ENCODE peak calls at places on chromosomes 7 and 10, in four cellular contexts. One of them, this sample, is unnamed.
A peak's percentile ranks its signal among the peaks of the same experiment; 100 is the strongest.

GRCh38 chr7:19117870-19118608 is 603 bp upstream of the TWIST1 start:
- DNase-seq in A549: no peak
- DNase-seq in Panc1: no peak
- DNase-seq in HCT116: no peak
- DNase-seq in this sample: peak; percentile 61

GRCh38 chr10:124550305-124551034 is 88.8 kb downstream of the LHPP start:
- DNase-seq in A549: no peak
- DNase-seq in Panc1: no peak
- DNase-seq in HCT116: no peak
- DNase-seq in this sample: no peak

GRCh38 chr7:51300762-51301674 is 15.6 kb downstream of the COBL start:
- DNase-seq in A549: no peak
- DNase-seq in Panc1: no peak
- DNase-seq in HCT116: no peak
- DNase-seq in this sample: no peak

GRCh38 chr7:10412426-10413019 is 561.1 kb upstream of the PHF14 start:
- DNase-seq in A549: peak; percentile 41
- DNase-seq in Panc1: peak; percentile 15
- DNase-seq in HCT116: peak; percentile 16
- DNase-seq in this sample: peak; percentile 59

GRCh38 chr7:148664319-148664718 is 34.4 kb upstream of the CUL1 start:
- DNase-seq in A549: no peak
- DNase-seq in Panc1: no peak
- DNase-seq in HCT116: no peak
- DNase-seq in this sample: no peak

GRCh38 chr10:59079386-59080226 is 96.8 kb upstream of the PHYHIPL start:
- DNase-seq in A549: peak; percentile 42
- DNase-seq in Panc1: no peak
- DNase-seq in HCT116: peak; percentile 3
- DNase-seq in this sample: no peak

GRCh38 chr7:121061826-121062582 is 73.5 kb downstream of the CPED1 start:
- DNase-seq in A549: no peak
- DNase-seq in Panc1: no peak
- DNase-seq in HCT116: no peak
- DNase-seq in this sample: no peak

GRCh38 chr7:87139514-87139913 is 12.7 kb upstream of the DMTF1 start:
- DNase-seq in A549: no peak
- DNase-seq in Panc1: no peak
- DNase-seq in HCT116: no peak
- DNase-seq in this sample: no peak

GRCh38 chr10:34489973-34490372 is 325.1 kb downstream of the PARD3 start:
- DNase-seq in A549: peak; percentile 73
- DNase-seq in Panc1: no peak
- DNase-seq in HCT116: peak; percentile 29
- DNase-seq in this sample: no peak

GRCh38 chr10:42491001-42491592 is 147.3 kb downstream of the ZNF33B start:
- DNase-seq in A549: no peak
- DNase-seq in Panc1: no peak
- DNase-seq in HCT116: no peak
- DNase-seq in this sample: no peak

GRCh38 chr7:135845415-135846075 is 96.9 kb upstream of the FAM180A start:
- DNase-seq in A549: no peak
- DNase-seq in Panc1: no peak
- DNase-seq in HCT116: no peak
- DNase-seq in this sample: no peak

GRCh38 chr10:21749788-21750187 is 215.8 kb downstream of the MLLT10 start:
- DNase-seq in A549: no peak
- DNase-seq in Panc1: no peak
- DNase-seq in HCT116: no peak
- DNase-seq in this sample: no peak

GRCh38 chr7:68699090-68699711 is 899.1 kb upstream of the AUTS2 start:
- DNase-seq in A549: peak; percentile 91
- DNase-seq in Panc1: no peak
- DNase-seq in HCT116: no peak
- DNase-seq in this sample: no peak

GRCh38 chr10:63206997-63207952 is 74.1 kb downstream of the NRBF2 start:
- DNase-seq in A549: no peak
- DNase-seq in Panc1: no peak
- DNase-seq in HCT116: no peak
- DNase-seq in this sample: no peak

GRCh38 chr10:61554925-61555324 is 101.7 kb upstream of the TMEM26 start:
- DNase-seq in A549: no peak
- DNase-seq in Panc1: no peak
- DNase-seq in HCT116: no peak
- DNase-seq in this sample: no peak

GRCh38 chr7:90312745-90313144 is 8.4 kb downstream of the FAM237B start:
- DNase-seq in A549: no peak
- DNase-seq in Panc1: no peak
- DNase-seq in HCT116: no peak
- DNase-seq in this sample: peak; percentile 20

GRCh38 chr10:12388671-12389070 is 39.3 kb downstream of the CAMK1D start:
- DNase-seq in A549: no peak
- DNase-seq in Panc1: no peak
- DNase-seq in HCT116: no peak
- DNase-seq in this sample: no peak

GRCh38 chr7:150629347-150629746 is 2.8 kb downstream of the GIMAP6 start:
- DNase-seq in A549: no peak
- DNase-seq in Panc1: no peak
- DNase-seq in HCT116: no peak
- DNase-seq in this sample: no peak

GRCh38 chr7:46494441-46494840 is 573.4 kb upstream of the IGFBP3 start:
- DNase-seq in A549: no peak
- DNase-seq in Panc1: no peak
- DNase-seq in HCT116: no peak
- DNase-seq in this sample: no peak

GRCh38 chr7:155381852-155382801 is 75.8 kb upstream of the EN2 start:
- DNase-seq in A549: no peak
- DNase-seq in Panc1: no peak
- DNase-seq in HCT116: no peak
- DNase-seq in this sample: peak; percentile 53

GRCh38 chr7:128022631-128023532 is 8.4 kb downstream of the LRRC4 start:
- DNase-seq in A549: peak; percentile 16
- DNase-seq in Panc1: no peak
- DNase-seq in HCT116: no peak
- DNase-seq in this sample: no peak

GRCh38 chr7:542935-543789 is 23.5 kb upstream of the PDGFA start:
- DNase-seq in A549: peak; percentile 81
- DNase-seq in Panc1: peak; percentile 64
- DNase-seq in HCT116: no peak
- DNase-seq in this sample: no peak
- TF ChIP-seq REST in A549: no peak
- TF ChIP-seq REST in Panc1: no peak
- TF ChIP-seq REST in HCT116: no peak
- TF ChIP-seq REST in this sample: no peak

GRCh38 chr7:48667434-48667833 is 256.9 kb upstream of the CDC14C start:
- DNase-seq in A549: no peak
- DNase-seq in Panc1: no peak
- DNase-seq in HCT116: no peak
- DNase-seq in this sample: no peak

GRCh38 chr7:48671656-48672055 is 252.7 kb upstream of the CDC14C start:
- DNase-seq in A549: no peak
- DNase-seq in Panc1: no peak
- DNase-seq in HCT116: no peak
- DNase-seq in this sample: no peak
- H3K27ac ChIP-seq in A549: no peak overlapping the region
- H3K27ac ChIP-seq in Panc1: no peak overlapping the region
- H3K27ac ChIP-seq in HCT116: no peak overlapping the region
- H3K27ac ChIP-seq in this sample: no peak overlapping the region

DNA sequence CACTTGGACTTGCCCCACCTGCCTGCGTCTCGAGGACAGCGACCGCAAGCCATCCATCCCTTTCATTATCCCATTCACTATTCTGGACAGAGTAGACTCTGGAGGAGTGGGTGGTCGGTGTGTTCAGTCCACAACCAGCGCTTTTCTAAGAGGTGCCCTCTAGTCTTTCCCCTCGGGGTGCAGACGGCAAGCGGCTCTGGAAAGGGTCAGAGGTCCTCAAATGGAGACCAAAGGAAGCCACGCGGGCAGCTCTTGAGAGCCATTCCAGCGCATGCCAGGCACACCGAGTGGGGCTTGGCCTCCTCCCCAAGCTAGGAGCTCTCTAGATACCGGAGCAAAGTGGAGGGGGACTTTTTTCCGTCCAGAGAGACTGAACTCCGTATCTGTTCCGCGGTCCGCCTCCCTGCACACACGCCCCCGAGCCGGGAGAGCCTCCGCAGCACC is 697 bp downstream of the GSDME start:
- DNase-seq in A549: no peak
- DNase-seq in Panc1: no peak
- DNase-seq in HCT116: no peak
- DNase-seq in this sample: no peak
- TF ChIP-seq REST in A549: no peak
- TF ChIP-seq REST in Panc1: no peak
- TF ChIP-seq REST in HCT116: no peak
- TF ChIP-seq REST in this sample: no peak

GRCh38 chr7:44079221-44080021 is 2.9 kb downstream of the POLM start:
- DNase-seq in A549: no peak
- DNase-seq in Panc1: no peak
- DNase-seq in HCT116: no peak
- DNase-seq in this sample: no peak
- H3K27ac ChIP-seq in A549: no peak overlapping the region
- H3K27ac ChIP-seq in Panc1: no peak overlapping the region
- H3K27ac ChIP-seq in HCT116: no peak overlapping the region
- H3K27ac ChIP-seq in this sample: no peak overlapping the region

This sample was measured in GM23338.